ENCODE peak calls at places on chromosomes 12 and 14, in five cellular contexts. I, R, U, Q and O are unnamed samples.
A peak's percentile ranks its signal among the peaks of the same experiment; 100 is the strongest.

GRCh38 chr14:89429206-89430091 is 12.4 kb upstream of the FOXN3 start:
- DNase-seq in I (no peak), R (no peak), U (no peak), Q (no peak), O (no peak)

GRCh38 chr14:80425686-80426085 is 214.4 kb upstream of the DIO2 start:
- DNase-seq in U (peak; percentile 92), I (no peak), Q (no peak), R (no peak), O (no peak)

GRCh38 chr12:89016970-89017778 is 335.1 kb downstream of the DUSP6 start:
- DNase-seq in R (no peak), Q (peak; percentile 59), I (peak; percentile 42), U (peak; percentile 90), O (no peak)

GRCh38 chr12:53791735-53792326 is 40.1 kb upstream of the CISTR start:
- DNase-seq in Q (no peak), R (peak; percentile 61), U (peak; percentile 37), I (peak; percentile 10), O (no peak)

GRCh38 chr12:23462546-23462945 is 486.9 kb downstream of the SOX5 start:
- DNase-seq in Q (no peak), I (no peak), U (no peak), R (no peak), O (no peak)

GRCh38 chr12:26732010-26732908 is 100.7 kb downstream of the ITPR2 start:
- DNase-seq in I (no peak), R (no peak), U (no peak), Q (no peak), O (no peak)

GRCh38 chr12:108955225-108955835 is 65.5 kb downstream of the SVOP start:
- DNase-seq in I (no peak), R (no peak), U (peak; percentile 41), Q (no peak), O (no peak)

GRCh38 chr12:75891072-75891471 is 140.5 kb downstream of the PHLDA1 start:
- DNase-seq in Q (no peak), U (peak; percentile 71), I (no peak), R (no peak), O (no peak)

GRCh38 chr12:62919827-62920226 is 15.1 kb downstream of the PPM1H start:
- DNase-seq in R (no peak), U (peak; percentile 85), Q (no peak), I (no peak), O (no peak)

GRCh38 chr14:51566831-51567582 is 84.7 kb upstream of the FRMD6 start:
- DNase-seq in R (no peak), Q (no peak), I (peak; percentile 0), U (no peak), O (no peak)

GRCh38 chr12:1491983-1492697 is 102.2 kb downstream of the FBXL14 start:
- DNase-seq in U (no peak), R (no peak), Q (no peak), I (no peak), O (no peak)

GRCh38 chr12:77999074-77999715 is 168.5 kb downstream of the NAV3 start:
- DNase-seq in R (no peak), U (no peak), I (no peak), Q (no peak), O (no peak)

GRCh38 chr12:26636710-26637328 is 196.2 kb downstream of the ITPR2 start:
- DNase-seq in Q (no peak), R (no peak), U (peak; percentile 97), I (no peak), O (no peak)

GRCh38 chr14:100590726-100591452 is 3.7 kb upstream of the BEGAIN start:
- DNase-seq in R (peak; percentile 30), U (no peak), I (no peak), Q (peak; percentile 60), O (peak; percentile 48)

GRCh38 chr12:126772171-126772864 is 1494.7 kb upstream of the TMEM132C start:
- DNase-seq in R (no peak), U (peak; percentile 97), I (peak; percentile 68), Q (no peak), O (no peak)

GRCh38 chr14:38883127-38883526 is 219.9 kb downstream of the SEC23A start:
- DNase-seq in Q (no peak), I (no peak), R (no peak), U (peak; percentile 22), O (no peak)

GRCh38 chr12:101925352-101925751 is 48.0 kb downstream of the DRAM1 start:
- DNase-seq in U (peak; percentile 14), R (no peak), Q (no peak), I (no peak), O (peak; percentile 78)

GRCh38 chr14:31926123-31926522 is 151.0 kb upstream of the ARHGAP5 start:
- DNase-seq in U (peak; percentile 64), R (no peak), I (peak; percentile 18), Q (no peak), O (no peak)

GRCh38 chr12:48389409-48389808 is 38.7 kb upstream of the ZNF641 start:
- DNase-seq in R (no peak), I (no peak), Q (no peak), U (no peak), O (no peak)

GRCh38 chr12:9906888-9907287 is 25.3 kb downstream of the CLEC2A start:
- DNase-seq in U (no peak), R (no peak), Q (no peak), I (peak; percentile 71), O (no peak)

GRCh38 chr12:121009744-121010143 is 6.5 kb downstream of the C12orf43 start:
- DNase-seq in R (no peak), I (no peak), Q (no peak), U (peak; percentile 69), O (no peak)

GRCh38 chr14:68927956-68928675 is 51.0 kb downstream of the ACTN1 start:
- DNase-seq in R (no peak), U (no peak), I (no peak), Q (no peak), O (no peak)

GRCh38 chr12:103470664-103471063 is 25.1 kb downstream of the C12orf42 start:
- DNase-seq in Q (no peak), I (no peak), R (no peak), U (peak; percentile 45), O (no peak)

GRCh38 chr12:64243809-64244208 is 21.7 kb upstream of the KICS2 start:
- DNase-seq in Q (no peak), I (no peak), R (no peak), U (no peak), O (no peak)

GRCh38 chr12:67650127-67650495 is 1.6 kb downstream of the DYRK2 start:
- DNase-seq in Q (no peak), R (peak; percentile 61), I (no peak), U (no peak), O (peak; percentile 34)

GRCh38 chr14:24425704-24426103 is 3.8 kb downstream of the CBLN3 start:
- DNase-seq in I (no peak), Q (no peak), R (no peak), U (peak; percentile 67), O (no peak)

GRCh38 chr12:124774462-124775167 is 89.0 kb downstream of the SCARB1 start:
- DNase-seq in Q (no peak), U (peak; percentile 76), R (no peak), I (peak; percentile 34), O (no peak)

GRCh38 chr12:52634266-52635056 is 16.1 kb upstream of the KRT73 start:
- DNase-seq in I (no peak), Q (no peak), U (no peak), R (peak; percentile 68), O (no peak)

GRCh38 chr12:50568338-50569155 is 63.8 kb downstream of the DIP2B start:
- DNase-seq in U (no peak), Q (no peak), I (no peak), R (no peak), O (no peak)

GRCh38 chr12:25694072-25694471 is 141.0 kb upstream of the LMNTD1 start:
- DNase-seq in R (no peak), I (no peak), U (peak; percentile 83), Q (no peak), O (no peak)

GRCh38 chr12:94500831-94501567 is 41.3 kb upstream of the CEP83 start:
- DNase-seq in U (no peak), R (no peak), Q (no peak), I (no peak), O (no peak)

GRCh38 chr12:50017653-50018052 is 7.6 kb downstream of the RACGAP1 start:
- DNase-seq in U (no peak), Q (no peak), I (no peak), R (no peak), O (no peak)

DNA sequence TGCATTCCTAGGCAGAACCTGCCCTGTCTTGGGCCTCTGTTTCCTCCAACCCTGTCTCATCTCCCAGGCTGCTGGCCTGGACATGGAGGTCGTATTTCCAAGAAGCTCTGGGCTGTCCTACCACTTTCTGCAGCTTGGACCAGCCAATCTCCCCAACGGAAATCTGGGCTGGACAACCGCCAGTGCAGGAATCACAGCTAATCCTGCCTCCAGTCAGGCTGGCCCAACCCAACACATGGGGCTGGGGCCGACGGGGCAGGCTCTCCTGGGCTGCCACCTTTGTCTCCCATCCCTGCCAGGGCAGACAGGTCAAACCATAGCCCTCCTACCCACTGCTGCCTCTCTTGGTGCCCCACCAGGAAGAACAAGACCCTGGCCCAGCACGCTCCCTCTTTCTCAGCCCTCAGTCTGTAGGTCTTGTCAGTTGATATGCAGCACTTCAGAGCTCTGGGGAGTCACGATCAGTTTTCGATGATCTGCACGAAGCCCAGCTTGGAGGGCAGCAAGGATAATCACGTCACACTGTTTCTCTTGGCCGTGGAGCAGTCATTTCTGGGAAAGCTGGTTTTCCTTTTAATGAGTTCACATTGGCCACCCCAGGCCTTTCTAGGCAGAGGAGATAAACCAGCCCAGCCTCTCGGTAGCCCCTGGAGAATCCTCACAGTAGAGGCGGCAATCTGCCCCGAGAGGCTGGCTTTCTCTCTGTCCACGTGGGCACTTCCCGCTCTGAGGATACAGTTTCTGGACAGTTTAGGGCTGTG is 195.2 kb upstream of the PRMT8 start:
- DNase-seq in U (no peak), I (no peak), Q (no peak), R (peak; percentile 72), O (no peak)
- H3K27ac ChIP-seq in U (no peak overlapping the region), I (no peak overlapping the region), Q (no peak overlapping the region), R (no peak overlapping the region), O (no peak overlapping the region)

GRCh38 chr14:37830271-37830670 is 234.8 kb downstream of the TTC6 start:
- DNase-seq in I (no peak), U (no peak), R (no peak), Q (no peak), O (no peak)
- H3K9me3 ChIP-seq in I (no peaks in the 10 kb centered on the region), U (peaks cover 25% of the 10 kb centered on the region), R (no peaks in the 10 kb centered on the region), Q (peaks cover 12% of the 10 kb centered on the region), O (peaks cover 41% of the 10 kb centered on the region)

GRCh38 chr12:105141320-105141918 is 33.9 kb downstream of the WASHC4 start:
- DNase-seq in U (no peak), R (no peak), Q (no peak), I (no peak), O (no peak)

GRCh38 chr12:105142259-105142658 is 34.7 kb downstream of the WASHC4 start:
- DNase-seq in Q (no peak), I (no peak), R (no peak), U (no peak), O (no peak)
- H3K36me3 ChIP-seq in Q (peaks cover 93% of the 10 kb centered on the region), I (peaks cover 20% of the 10 kb centered on the region), R (no peaks in the 10 kb centered on the region), U (peaks cover 47% of the 10 kb centered on the region), O (peaks cover 84% of the 10 kb centered on the region)

DNA sequence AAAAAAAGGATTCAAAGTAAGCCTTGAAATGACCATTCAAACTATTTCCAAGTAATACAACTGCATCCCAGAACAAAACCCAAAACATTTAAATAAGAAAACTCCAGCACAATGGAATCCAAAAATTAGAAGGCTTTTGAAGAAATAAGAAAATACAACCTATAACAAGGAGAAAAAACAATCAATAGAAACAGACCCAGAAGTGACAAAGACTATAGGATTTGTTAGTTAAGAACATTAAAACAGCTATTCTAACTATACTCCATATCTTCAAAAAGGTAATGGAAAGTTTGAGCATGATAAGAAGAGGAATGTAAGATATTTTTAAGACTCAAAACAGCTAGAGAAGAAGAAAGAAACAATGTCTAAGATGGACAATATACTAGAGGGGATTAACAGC is 39.3 kb upstream of the SRP54 start:
- DNase-seq in U (no peak), Q (no peak), R (no peak), I (no peak), O (no peak)
- H3K27ac ChIP-seq in U (no peak overlapping the region), Q (no peak overlapping the region), R (no peak overlapping the region), I (no peak overlapping the region), O (no peak overlapping the region)

GRCh38 chr14:20198991-20199390 is 8.3 kb downstream of the OR11G2 start:
- DNase-seq in I (no peak), U (no peak), R (no peak), Q (no peak), O (no peak)
- H3K9me3 ChIP-seq in I (no peaks in the 10 kb centered on the region), U (no peaks in the 10 kb centered on the region), R (no peaks in the 10 kb centered on the region), Q (no peaks in the 10 kb centered on the region), O (no peaks in the 10 kb centered on the region)